ENCODE peak calls at places on chromosomes 1 and 21, in ten cellular contexts. N, H, Q, X, C, D, J, Z, U and S are unnamed samples.
A peak's percentile ranks its signal among the peaks of the same experiment; 100 is the strongest.

GRCh38 chr1:94143173-94143808 is 22.3 kb upstream of the ABCA4 start:
- DNase-seq in N (no peak), X (no peak), Q (peak; percentile 20), J (no peak), Z (no peak), H (no peak), D (no peak), U (no peak), C (no peak), S (no peak)

GRCh38 chr1:218869276-218869675 is 304.4 kb upstream of the LYPLAL1 start:
- DNase-seq in D (no peak), N (no peak), C (no peak), H (no peak), Q (no peak), U (no peak), X (no peak), Z (no peak), J (no peak), S (no peak)

GRCh38 chr21:45076245-45076661 is 1.9 kb downstream of the ADARB1 start:
- DNase-seq in H (no peak), U (no peak), J (peak; percentile 30), X (no peak), D (peak; percentile 32), Q (no peak), C (no peak), N (no peak), Z (no peak), S (no peak)

GRCh38 chr1:154344977-154345837 is 19.9 kb downstream of the ATP8B2 start:
- DNase-seq in D (peak; percentile 79), U (no peak), Z (peak; percentile 68), Q (peak; percentile 4), X (peak; percentile 72), J (peak; percentile 82), H (no peak), C (peak; percentile 75), N (peak; percentile 65), S (peak; percentile 58)

GRCh38 chr1:185934476-185935189 is 200.4 kb downstream of the HMCN1 start:
- DNase-seq in X (no peak), J (no peak), H (no peak), U (no peak), D (no peak), Z (no peak), N (no peak), Q (no peak), C (no peak), S (no peak)

GRCh38 chr1:151799179-151800022 is 5.8 kb downstream of the LINGO4 start:
- DNase-seq in X (no peak), D (no peak), Z (no peak), H (peak; percentile 90), J (peak; percentile 27), Q (no peak), U (no peak), N (no peak), C (no peak), S (no peak)

GRCh38 chr1:218456449-218456848 is 111.3 kb downstream of the TGFB2 start:
- DNase-seq in U (no peak), D (no peak), Q (no peak), X (no peak), C (no peak), Z (no peak), J (no peak), N (no peak), H (no peak), S (no peak)

GRCh38 chr1:212814989-212815388 is 23.3 kb downstream of the TATDN3 start:
- DNase-seq in D (no peak), U (no peak), N (no peak), Z (no peak), J (no peak), C (no peak), H (no peak), X (no peak), Q (no peak), S (no peak)

GRCh38 chr1:231219422-231220401 is 21.3 kb upstream of the GNPAT start:
- DNase-seq in N (no peak), U (no peak), H (no peak), X (no peak), D (no peak), Q (no peak), C (no peak), J (no peak), Z (no peak), S (no peak)

GRCh38 chr1:12595839-12596821 is 21.9 kb downstream of the DHRS3 start:
- DNase-seq in H (peak; percentile 93), J (peak; percentile 79), C (no peak), Q (peak; percentile 56), N (no peak), D (peak; percentile 89), X (no peak), U (no peak), Z (peak; percentile 56), S (peak; percentile 66)

GRCh38 chr1:160400284-160400645 is at the start of gene VANGL2:
- DNase-seq in J (peak; percentile 93), U (no peak), H (peak; percentile 97), D (peak; percentile 91), Q (peak; percentile 55), Z (peak; percentile 95), C (peak; percentile 34), X (peak; percentile 41), N (peak; percentile 22), S (peak; percentile 80)

GRCh38 chr1:60763713-60764112 is 318.6 kb upstream of the NFIA start:
- DNase-seq in H (no peak), Z (no peak), D (no peak), C (no peak), X (no peak), Q (no peak), J (no peak), N (no peak), U (no peak), S (no peak)

GRCh38 chr1:180811886-180812285 is 100.8 kb upstream of the KIAA1614 start:
- DNase-seq in J (no peak), D (no peak), X (no peak), Z (no peak), Q (no peak), U (no peak), N (no peak), H (no peak), C (no peak), S (no peak)

GRCh38 chr1:152960452-152961044 is 9.9 kb upstream of the SPRR4 start:
- DNase-seq in N (no peak), X (no peak), J (no peak), H (peak; percentile 29), Z (no peak), U (no peak), D (peak; percentile 47), Q (no peak), C (no peak), S (peak; percentile 22)

GRCh38 chr1:163069655-163070277 is 605 bp downstream of the RGS4 start:
- DNase-seq in U (no peak), N (no peak), D (no peak), H (no peak), C (no peak), Z (no peak), J (no peak), X (no peak), Q (no peak), S (no peak)

GRCh38 chr1:180623579-180624347 is 8.1 kb upstream of the XPR1 start:
- DNase-seq in J (peak; percentile 59), X (no peak), C (no peak), H (no peak), Q (no peak), Z (peak; percentile 25), N (no peak), U (no peak), D (peak; percentile 63), S (no peak)

GRCh38 chr21:38795475-38795874 is 10.3 kb upstream of the ETS2 start:
- DNase-seq in Z (no peak), H (no peak), D (no peak), X (no peak), C (no peak), U (no peak), Q (no peak), J (no peak), N (no peak), S (no peak)

GRCh38 chr1:13583592-13583963 is at the start of gene PDPN:
- DNase-seq in N (no peak), D (peak; percentile 91), Q (no peak), X (no peak), C (no peak), H (peak; percentile 82), Z (peak; percentile 47), J (peak; percentile 86), U (no peak), S (no peak)

GRCh38 chr1:159856576-159856975 is 5.9 kb downstream of the VSIG8 start:
- DNase-seq in Q (no peak), U (no peak), H (no peak), N (no peak), C (no peak), D (no peak), Z (no peak), X (no peak), J (no peak), S (no peak)

GRCh38 chr1:55702064-55702463 is 486.9 kb upstream of the USP24 start:
- DNase-seq in C (no peak), N (no peak), J (no peak), Z (peak; percentile 46), D (peak; percentile 55), X (no peak), H (no peak), U (no peak), Q (no peak), S (peak; percentile 18)

GRCh38 chr1:155989992-155990325 is 11.6 kb upstream of the ARHGEF2 start:
- DNase-seq in Z (no peak), J (no peak), C (no peak), H (no peak), N (no peak), X (no peak), U (no peak), Q (no peak), D (no peak), S (peak; percentile 51)

GRCh38 chr1:39409055-39409816 is 82.2 kb upstream of the BMP8A start:
- DNase-seq in Q (peak; percentile 96), H (peak; percentile 89), U (no peak), J (peak; percentile 67), N (no peak), D (peak; percentile 73), Z (peak; percentile 71), C (no peak), X (peak; percentile 19), S (no peak)

GRCh38 chr1:158035014-158035413 is 41.6 kb downstream of the KIRREL1 start:
- DNase-seq in X (no peak), D (no peak), J (no peak), H (no peak), Z (no peak), N (no peak), C (no peak), Q (no peak), U (no peak), S (no peak)

GRCh38 chr1:44903261-44903660 is 60.2 kb upstream of the PTCH2 start:
- DNase-seq in Q (no peak), Z (no peak), H (no peak), D (no peak), U (no peak), C (no peak), N (no peak), J (no peak), X (no peak), S (no peak)

GRCh38 chr21:8989883-8990325 is 1531.5 kb upstream of the TPTE start:
- DNase-seq in J (no peak), C (no peak), N (no peak), X (no peak), Q (peak; percentile 47), H (peak; percentile 72), U (no peak), Z (peak; percentile 66), D (no peak), S (no peak)

GRCh38 chr21:46202592-46203202 is 18.4 kb upstream of the SPATC1L start:
- DNase-seq in C (no peak), X (no peak), U (no peak), Z (no peak), Q (no peak), H (peak; percentile 44), D (peak; percentile 35), J (no peak), N (no peak), S (no peak)

GRCh38 chr1:38929476-38929875 is 12.2 kb downstream of the RHBDL2 start:
- DNase-seq in D (no peak), J (peak; percentile 63), Z (no peak), H (peak; percentile 98), U (no peak), N (no peak), Q (no peak), C (no peak), X (no peak), S (no peak)

GRCh38 chr1:203650012-203650836 is 23.6 kb downstream of the ATP2B4 start:
- DNase-seq in D (peak; percentile 95), H (peak; percentile 84), Q (peak; percentile 46), C (peak; percentile 73), J (peak; percentile 86), N (peak; percentile 63), X (peak; percentile 78), U (no peak), Z (peak; percentile 83), S (peak; percentile 72)